ENCODE peak calls at places on chromosomes 11 and 22, in seven cellular contexts. Y is fibroblast of lung, H is H1, G is GM23248, I is mammary epithelial cell, L is HepG2, D is MM.1S. U is an unnamed sample.

GRCh38 chr11:67665537-67666302 is 8.7 kb downstream of the ALDH3B2 start:
- DNase-seq in Y (no peak), H (no peak), G (no peak), I (no peak), L (no peak), D (no peak), U (no peak)

GRCh38 chr11:59728913-59729312 is 15.3 kb upstream of the OR10V1 start:
- DNase-seq in Y (no peak), H (no peak), G (no peak), I (no peak), L (no peak), D (no peak), U (no peak)

GRCh38 chr11:83661491-83662350 is 375.6 kb upstream of the CCDC90B start:
- DNase-seq in Y (no peak), H (no peak), G (no peak), I (peak; percentile 19), L (peak; percentile 65), D (no peak), U (no peak)

GRCh38 chr11:72951193-72951592 is 137.0 kb downstream of the ATG16L2 start:
- DNase-seq in Y (peak; percentile 92), H (no peak), G (peak; percentile 28), I (peak; percentile 48), L (no peak), D (no peak), U (no peak)

GRCh38 chr11:24386551-24387404 is 110.1 kb upstream of the LUZP2 start:
- DNase-seq in Y (peak; percentile 69), H (peak; percentile 10), G (peak; percentile 65), I (peak; percentile 8), L (peak; percentile 12), D (peak; percentile 21), U (no peak)

GRCh38 chr11:3177931-3178330 is 12.8 kb upstream of the OSBPL5 start:
- DNase-seq in Y (no peak), H (no peak), G (peak; percentile 68), I (peak; percentile 44), L (no peak), D (no peak), U (no peak)

GRCh38 chr22:49111085-49111484 is 716.6 kb downstream of the BRD1 start:
- DNase-seq in Y (no peak), H (no peak), G (no peak), I (no peak), L (no peak), D (no peak), U (no peak)

GRCh38 chr11:116731097-116731761 is 41.6 kb downstream of the BUD13 start:
- DNase-seq in Y (peak; percentile 35), H (no peak), G (peak; percentile 35), I (no peak), L (peak; percentile 5), D (no peak), U (no peak)

GRCh38 chr11:31262761-31263160 is 106.8 kb downstream of the DCDC1 start:
- DNase-seq in Y (peak; percentile 3), H (no peak), G (peak; percentile 51), I (peak; percentile 45), L (no peak), D (no peak), U (no peak)

GRCh38 chr22:17446704-17447103 is 77.4 kb downstream of the CECR2 start:
- DNase-seq in Y (no peak), H (no peak), G (no peak), I (no peak), L (no peak), D (no peak), U (no peak)

GRCh38 chr11:74055938-74056337 is 47.1 kb upstream of the UCP3 start:
- DNase-seq in Y (peak; percentile 70), H (no peak), G (peak; percentile 80), I (peak; percentile 54), L (peak; percentile 40), D (no peak), U (no peak)

GRCh38 chr22:50507991-50508884 is at the start of gene NCAPH2:
- DNase-seq in Y (peak; percentile 97), H (peak; percentile 89), G (peak; percentile 99), I (peak; percentile 93), L (peak; percentile 89), D (peak; percentile 98), U (no peak)

GRCh38 chr11:6200975-6201374 is 2.0 kb downstream of the OR52W1 start:
- DNase-seq in Y (peak; percentile 20), H (no peak), G (no peak), I (no peak), L (no peak), D (no peak), U (no peak)

GRCh38 chr22:22462813-22463567 is 45.6 kb downstream of the ZNF280B start:
- DNase-seq in Y (no peak), H (no peak), G (peak; percentile 32), I (no peak), L (peak; percentile 6), D (peak; percentile 40), U (no peak)

GRCh38 chr11:36688892-36689291 is 90.9 kb upstream of the RAG2 start:
- DNase-seq in Y (no peak), H (no peak), G (no peak), I (no peak), L (no peak), D (no peak), U (no peak)

GRCh38 chr22:29738118-29738815 is 18.5 kb downstream of the CABP7 start:
- DNase-seq in Y (no peak), H (no peak), G (no peak), I (no peak), L (no peak), D (no peak), U (no peak)

GRCh38 chr11:31764186-31764730 is 46.9 kb downstream of the PAX6 start:
- DNase-seq in Y (no peak), H (no peak), G (no peak), I (no peak), L (no peak), D (no peak), U (no peak)

GRCh38 chr22:37784829-37785495 is 22.8 kb upstream of the GCAT start:
- DNase-seq in Y (no peak), H (no peak), G (no peak), I (peak; percentile 60), L (peak; percentile 46), D (no peak), U (no peak)

GRCh38 chr11:113806403-113806802 is 26.8 kb downstream of the CLDN25 start:
- DNase-seq in Y (peak; percentile 3), H (no peak), G (peak; percentile 24), I (peak; percentile 21), L (peak; percentile 64), D (peak; percentile 30), U (no peak)

GRCh38 chr22:40637181-40638150 is 947 bp upstream of the MRTFA start:
- DNase-seq in Y (no peak), H (no peak), G (peak; percentile 79), I (no peak), L (no peak), D (peak; percentile 44), U (no peak)

GRCh38 chr11:118921929-118922744 is 3.6 kb downstream of the BCL9L start:
- DNase-seq in Y (peak; percentile 87), H (no peak), G (peak; percentile 83), I (peak; percentile 66), L (peak; percentile 80), D (no peak), U (no peak)

GRCh38 chr22:46087336-46087690 is 63.0 kb upstream of the PPARA start:
- DNase-seq in Y (no peak), H (no peak), G (no peak), I (no peak), L (no peak), D (no peak), U (no peak)

GRCh38 chr22:46089426-46090041 is 60.8 kb upstream of the PPARA start:
- DNase-seq in Y (no peak), H (no peak), G (no peak), I (peak; percentile 23), L (no peak), D (no peak), U (no peak)

GRCh38 chr22:46087816-46088277 is 62.5 kb upstream of the PPARA start:
- DNase-seq in Y (peak; percentile 95), H (no peak), G (peak; percentile 96), I (peak; percentile 84), L (no peak), D (no peak), U (no peak)

GRCh38 chr22:46090051-46090591 is 60.2 kb upstream of the PPARA start:
- DNase-seq in Y (no peak), H (no peak), G (peak; percentile 69), I (peak; percentile 53), L (no peak), D (no peak), U (no peak)

DNA sequence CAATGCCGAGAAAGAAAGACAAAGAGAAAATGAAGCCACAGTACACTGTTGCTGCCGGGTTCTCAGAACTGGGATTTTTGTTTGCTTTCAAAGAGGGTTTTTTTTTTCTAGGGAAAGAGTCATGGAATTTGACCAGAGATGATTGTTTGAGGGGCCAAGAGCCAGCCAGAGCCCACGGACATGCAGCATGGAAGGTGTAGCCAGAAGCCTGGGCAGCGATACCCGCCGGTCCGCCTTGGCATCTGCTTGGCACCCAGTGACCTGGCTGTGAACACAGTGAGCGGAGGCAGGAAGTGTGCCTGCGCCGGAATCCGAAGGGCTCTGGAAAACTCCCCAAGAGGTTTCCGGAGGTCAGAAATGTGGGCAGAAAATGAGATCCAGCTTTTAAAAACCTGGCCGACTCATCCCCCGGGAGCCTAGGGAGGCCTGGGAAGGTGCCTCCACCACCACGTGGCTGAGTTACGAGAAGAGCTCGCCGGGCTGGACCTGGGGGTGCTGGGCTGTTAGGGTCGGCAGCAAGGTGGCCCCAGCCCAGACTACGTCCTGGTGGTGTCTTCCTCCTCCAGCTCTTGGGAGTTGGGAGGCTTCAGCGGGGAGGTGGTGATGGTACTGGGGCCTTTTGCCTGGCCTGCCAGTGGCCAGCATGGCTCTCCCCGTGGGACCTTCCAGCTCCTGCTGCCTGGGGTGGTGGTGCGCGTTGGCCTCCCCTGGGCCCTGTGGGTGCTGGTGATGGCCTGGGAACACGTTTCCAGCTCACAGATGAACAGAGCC is 61.6 kb upstream of the PPARA start:
- DNase-seq in Y (peak; percentile 72), H (no peak), G (peak; percentile 91), I (peak; percentile 82), L (no peak), D (no peak), U (no peak)
- H3K9ac ChIP-seq in Y (peak overlapping the region; percentile 66), H (no peak overlapping the region), G (peak overlapping the region; percentile 99), I (peak overlapping the region; percentile 77), L (no peak overlapping the region), D (no peak overlapping the region), U (peak overlapping the region; percentile 99)

GRCh38 chr22:43014062-43014875 is 680 bp downstream of the PACSIN2 start:
- DNase-seq in Y (no peak), H (no peak), G (peak; percentile 79), I (no peak), L (peak; percentile 32), D (peak; percentile 14), U (no peak)
- H3K79me2 ChIP-seq in Y (peaks cover 49% of the 10 kb centered on the region), H (peaks cover 16% of the 10 kb centered on the region), G (peaks cover 54% of the 10 kb centered on the region), I (peaks cover 56% of the 10 kb centered on the region), L (peaks cover 54% of the 10 kb centered on the region), D (peaks cover 33% of the 10 kb centered on the region), U (peaks cover 54% of the 10 kb centered on the region)

DNA sequence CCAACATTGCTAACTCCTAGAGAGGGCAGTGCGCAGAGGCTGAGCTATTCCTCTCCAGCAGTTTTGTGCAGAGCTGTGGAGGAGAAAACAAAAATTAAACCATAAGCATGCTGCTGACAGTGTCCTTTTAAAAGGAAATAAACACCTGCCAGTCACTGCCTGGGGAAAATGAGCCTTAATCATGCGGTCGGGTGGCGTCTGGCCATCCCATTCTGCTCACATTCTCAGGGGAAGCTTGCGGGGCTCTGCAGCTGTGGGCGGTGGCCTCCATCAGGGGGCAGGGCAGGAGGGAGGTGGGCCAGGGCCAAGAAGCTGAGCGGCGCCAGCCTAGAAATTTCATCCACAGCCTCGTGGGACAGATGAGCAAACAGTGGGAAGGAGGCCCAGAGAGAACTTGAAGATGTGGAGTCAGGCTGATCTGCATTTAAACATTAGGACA is 71.0 kb upstream of the TP53I11 start:
- DNase-seq in Y (peak; percentile 88), H (no peak), G (peak; percentile 95), I (no peak), L (no peak), D (peak; percentile 65), U (no peak)
- H3K9ac ChIP-seq in Y (no peak overlapping the region), H (no peak overlapping the region), G (peak overlapping the region; percentile 55), I (no peak overlapping the region), L (no peak overlapping the region), D (peak overlapping the region; percentile 44), U (no peak overlapping the region)

GRCh38 chr11:46055371-46055770 is 65.9 kb downstream of the PHF21A start:
- DNase-seq in Y (peak; percentile 47), H (peak; percentile 34), G (peak; percentile 82), I (no peak), L (peak; percentile 80), D (no peak), U (no peak)
- H3K79me2 ChIP-seq in Y (no peaks in the 10 kb centered on the region), H (no peaks in the 10 kb centered on the region), G (peaks cover 17% of the 10 kb centered on the region), I (no peaks in the 10 kb centered on the region), L (no peaks in the 10 kb centered on the region), D (no peaks in the 10 kb centered on the region), U (no peaks in the 10 kb centered on the region)